ENCODE peak calls at places on chromosomes 16 and 17, in four cellular contexts. T is IMR-90, S is astrocyte of the cerebellum, Y is mucosa of descending colon. G is an unnamed sample.

GRCh38 chr16:19517424-19518089 is 4.3 kb downstream of the GDE1 start:
- DNase-seq in T (peak), S (peak), Y (no peak), G (no peak)

GRCh38 chr17:58666858-58667267 is 25.0 kb downstream of the TEX14 start:
- DNase-seq in T (peak), Y (peak), S (no peak), G (no peak)

GRCh38 chr16:75770051-75770450 is 43.8 kb upstream of the CPHXL start:
- DNase-seq in S (no peak), Y (no peak), T (no peak), G (no peak)

GRCh38 chr17:49878931-49879330 is 31.1 kb upstream of the TAC4 start:
- DNase-seq in Y (no peak), T (no peak), S (no peak), G (no peak)

GRCh38 chr16:21626659-21627277 is 25.6 kb downstream of the IGSF6 start:
- DNase-seq in T (peak), Y (no peak), S (peak), G (peak)

GRCh38 chr17:17824780-17825614 is 11.8 kb downstream of the SREBF1 start:
- DNase-seq in S (no peak), T (no peak), Y (no peak), G (peak)

GRCh38 chr16:84699147-84699711 is 571 bp upstream of the USP10 start:
- DNase-seq in S (no peak), Y (peak), T (no peak), G (peak)

GRCh38 chr16:81917375-81917774 is 93.9 kb downstream of the SDR42E1 start:
- DNase-seq in T (no peak), Y (no peak), S (no peak), G (no peak)

GRCh38 chr17:8893621-8894020 is 26.1 kb upstream of the PIK3R6 start:
- DNase-seq in T (no peak), S (no peak), Y (no peak), G (no peak)

GRCh38 chr17:8894189-8894611 is 26.7 kb upstream of the PIK3R6 start:
- DNase-seq in S (no peak), T (no peak), Y (no peak), G (peak)

GRCh38 chr17:8896087-8896486 is 28.6 kb upstream of the PIK3R6 start:
- DNase-seq in T (no peak), S (no peak), Y (no peak), G (no peak)

GRCh38 chr17:8893059-8893458 is 25.6 kb upstream of the PIK3R6 start:
- DNase-seq in T (no peak), S (no peak), Y (no peak), G (no peak)

GRCh38 chr17:8894673-8895578 is 27.5 kb upstream of the PIK3R6 start:
- DNase-seq in S (peak), Y (peak), T (peak), G (peak)
- H3K4me3 ChIP-seq in S (no peak), Y (no peak), T (no peak), G (no peak)

GRCh38 chr17:47975189-47975814 is 4.4 kb downstream of the CDK5RAP3 start:
- DNase-seq in T (no peak), S (no peak), Y (no peak), G (no peak)
- TF ChIP-seq CTCF in T (no peak), S (no peak), Y (no peak), G (no peak)

GRCh38 chr17:29931253-29931932 is 1.4 kb upstream of the SSH2 start:
- DNase-seq in T (peak), Y (peak), S (peak), G (peak)
- H3K4me3 ChIP-seq in T (no peak), Y (no peak), S (peak), G (peak)

DNA sequence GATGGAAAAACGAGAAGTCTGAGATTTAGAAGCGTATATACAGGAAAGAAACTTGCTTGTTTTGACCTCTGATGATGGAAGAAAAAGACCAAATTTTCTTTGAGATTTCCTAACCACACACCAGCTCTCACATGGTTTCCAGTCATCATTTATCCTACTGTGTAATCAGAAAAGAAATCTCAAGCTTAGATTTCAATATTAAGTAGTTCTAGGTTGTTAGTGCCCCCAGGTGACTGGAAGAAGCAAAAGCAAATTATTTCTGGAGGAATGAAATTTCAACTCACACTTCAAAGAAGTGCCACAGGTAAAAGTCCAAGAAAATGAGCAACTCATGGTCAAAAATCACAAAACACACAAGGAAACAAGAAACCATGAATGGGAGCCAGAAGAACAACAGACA is 51.8 kb upstream of the KDM6B start:
- DNase-seq in Y (no peak), T (peak), S (peak), G (no peak)
- TF ChIP-seq CTCF in Y (no peak), T (peak), S (peak), G (peak)

GRCh38 chr17:66542967-66543525 is 240.6 kb downstream of the PRKCA start:
- DNase-seq in Y (no peak), T (peak), S (peak), G (peak)

GRCh38 chr17:66541461-66542182 is 239.2 kb downstream of the PRKCA start:
- DNase-seq in Y (no peak), S (no peak), T (no peak), G (peak)

GRCh38 chr17:66545918-66546317 is 243.5 kb downstream of the PRKCA start:
- DNase-seq in S (no peak), Y (no peak), T (no peak), G (no peak)

GRCh38 chr17:66542183-66542966 is 240.0 kb downstream of the PRKCA start:
- DNase-seq in T (peak), S (peak), Y (no peak), G (peak)

GRCh38 chr17:66543526-66543925 is 241.1 kb downstream of the PRKCA start:
- DNase-seq in T (no peak), S (no peak), Y (no peak), G (no peak)
- H3K4me3 ChIP-seq in T (no peak), S (no peak), Y (no peak), G (peak)

GRCh38 chr16:77290451-77291110 is 91.4 kb downstream of the SYCE1L start:
- DNase-seq in T (peak), Y (no peak), S (peak), G (no peak)
- TF ChIP-seq CTCF in T (no peak), Y (no peak), S (no peak), G (no peak)

GRCh38 chr17:61157246-61157887 is 242.3 kb upstream of the TBX2 start:
- DNase-seq in T (peak), S (peak), Y (peak), G (peak)
- H3K4me3 ChIP-seq in T (peak), S (no peak), Y (no peak), G (peak)

DNA sequence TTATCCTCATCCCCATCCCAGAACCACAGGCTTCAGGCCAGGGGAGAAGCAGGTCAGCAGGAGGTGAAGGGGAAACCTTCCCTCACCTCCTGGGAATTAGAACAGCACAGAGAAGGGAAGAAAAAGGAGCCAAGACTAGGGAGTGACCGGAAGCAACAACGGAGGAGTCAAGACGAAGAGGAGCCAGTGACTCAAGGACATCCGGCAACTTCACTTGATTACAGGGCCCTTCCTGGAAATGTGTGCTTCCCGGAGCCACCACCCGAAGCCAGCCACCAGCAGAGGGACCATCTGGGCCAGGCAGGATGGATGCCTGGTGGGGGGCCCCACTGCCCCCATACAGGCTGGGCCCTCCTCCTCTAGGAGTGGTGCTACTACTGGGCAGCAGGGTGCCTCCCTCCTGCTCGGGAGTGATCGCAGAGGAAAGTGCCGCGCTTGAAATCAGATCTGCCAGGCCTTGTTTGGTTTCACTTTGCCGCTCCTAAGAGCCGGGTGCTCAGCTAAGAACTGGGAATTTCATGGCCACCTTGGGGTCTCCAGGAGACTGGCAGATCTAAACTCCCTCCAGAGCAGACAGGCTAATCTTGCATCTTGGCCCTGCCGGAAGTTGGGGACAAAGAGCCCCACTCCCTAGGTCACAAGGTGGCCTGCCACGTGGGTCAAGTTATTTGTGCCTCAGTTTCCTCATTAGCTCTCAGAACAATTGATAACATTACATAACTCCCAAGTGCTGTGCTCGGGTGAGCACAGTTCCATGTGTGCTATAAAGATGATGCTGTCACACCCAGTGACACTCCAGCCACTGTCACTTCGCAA is 6.6 kb downstream of the CDC42EP4 start:
- DNase-seq in T (peak), S (peak), Y (peak), G (peak)
- TF ChIP-seq CTCF in T (peak), S (no peak), Y (no peak), G (peak)

GRCh38 chr17:21289175-21289901 is 4.8 kb downstream of the MAP2K3 start:
- DNase-seq in Y (no peak), S (no peak), T (no peak), G (peak)
- H3K4me3 ChIP-seq in Y (no peak), S (no peak), T (no peak), G (peak)

GRCh38 chr16:7014756-7015155 is 317.9 kb upstream of the RBFOX1 start:
- DNase-seq in S (no peak), T (no peak), Y (no peak), G (no peak)
- TF ChIP-seq CTCF in S (no peak), T (no peak), Y (no peak), G (no peak)